ENCODE peak calls at places on chromosomes 13 and 19, in four cellular contexts. J is COR-L47, D is A172, E is memory B cell. V is an unnamed sample.
A peak's percentile ranks its signal among the peaks of the same experiment; 100 is the strongest.

GRCh38 chr13:40340368-40341085 is 325.9 kb downstream of the FOXO1 start:
- DNase-seq in J (no peak), D (no peak), E (no peak), V (no peak)

GRCh38 chr13:111021270-111021669 is 93.8 kb upstream of the ARHGEF7 start:
- DNase-seq in J (no peak), D (no peak), E (no peak), V (no peak)

GRCh38 chr19:46629546-46630025 is 4.7 kb upstream of the PTGIR start:
- DNase-seq in J (no peak), D (no peak), E (no peak), V (peak; percentile 67)

GRCh38 chr13:20607015-20607414 is 40.1 kb downstream of the IFT88 start:
- DNase-seq in J (no peak), D (no peak), E (no peak), V (no peak)

GRCh38 chr13:106505295-106505694 is 30.2 kb downstream of the EFNB2 start:
- DNase-seq in J (no peak), D (no peak), E (no peak), V (no peak)

GRCh38 chr19:45632468-45633196 is 6.6 kb downstream of the EML2 start:
- DNase-seq in J (no peak), D (peak; percentile 81), E (peak; percentile 30), V (no peak)

GRCh38 chr13:100269837-100270236 is 180.9 kb downstream of the PCCA start:
- DNase-seq in J (no peak), D (peak; percentile 66), E (no peak), V (no peak)

GRCh38 chr13:99590519-99591011 is 89.3 kb downstream of the TM9SF2 start:
- DNase-seq in J (no peak), D (no peak), E (no peak), V (peak; percentile 50)

GRCh38 chr13:43805071-43805468 is 18.3 kb upstream of the ENOX1 start:
- DNase-seq in J (peak; percentile 62), D (peak; percentile 93), E (no peak), V (no peak)

GRCh38 chr13:94765814-94766213 is 53.5 kb upstream of the SOX21 start:
- DNase-seq in J (no peak), D (no peak), E (no peak), V (no peak)

GRCh38 chr19:18415177-18415867 is 3.9 kb upstream of the SSBP4 start:
- DNase-seq in J (peak; percentile 83), D (peak; percentile 93), E (no peak), V (peak; percentile 98)